ENCODE peak calls at places on chromosomes 7 and 10, in four cellular contexts. H is suprapubic skin, K is breast epithelium, F is prostate gland. X is an unnamed sample.

GRCh38 chr10:43120948-43121290 is 17.3 kb upstream of the CSGALNACT2 start:
- DNase-seq in H (no peak), K (no peak), F (no peak), X (peak)

GRCh38 chr7:33753881-33754525 is 151.3 kb upstream of the BMPER start:
- DNase-seq in H (no peak), K (no peak), F (no peak), X (no peak)

GRCh38 chr10:131670341-131670740 is 230.5 kb upstream of the PPP2R2D start:
- DNase-seq in H (no peak), K (no peak), F (no peak), X (no peak)

GRCh38 chr10:66215921-66216320 is 709.9 kb upstream of the LRRTM3 start:
- DNase-seq in H (no peak), K (no peak), F (no peak), X (no peak)

GRCh38 chr7:136526408-136527105 is 341.9 kb upstream of the CHRM2 start:
- DNase-seq in H (no peak), K (no peak), F (no peak), X (no peak)

GRCh38 chr7:81594767-81595166 is 175.1 kb downstream of the HGF start:
- DNase-seq in H (no peak), K (no peak), F (no peak), X (no peak)

GRCh38 chr7:149727053-149727452 is 46.3 kb downstream of the ZNF467 start:
- DNase-seq in H (no peak), K (no peak), F (peak), X (no peak)

GRCh38 chr10:97475936-97476594 is 22.2 kb downstream of the MMS19 start:
- DNase-seq in H (no peak), K (no peak), F (no peak), X (no peak)

GRCh38 chr7:143477501-143478150 is at the start of gene TAS2R41:
- DNase-seq in H (no peak), K (no peak), F (no peak), X (peak)

GRCh38 chr10:91652364-91652763 is 19.5 kb upstream of the PPP1R3C start:
- DNase-seq in H (no peak), K (no peak), F (no peak), X (no peak)

GRCh38 chr7:151460474-151460855 is 20.5 kb upstream of the CRYGN start:
- DNase-seq in H (no peak), K (no peak), F (no peak), X (no peak)

GRCh38 chr10:89206402-89207180 is 526 bp downstream of the CH25H start:
- DNase-seq in H (peak), K (peak), F (peak), X (peak)

GRCh38 chr10:25071227-25071626 is 54.8 kb downstream of the THNSL1 start:
- DNase-seq in H (no peak), K (no peak), F (no peak), X (no peak)

DNA sequence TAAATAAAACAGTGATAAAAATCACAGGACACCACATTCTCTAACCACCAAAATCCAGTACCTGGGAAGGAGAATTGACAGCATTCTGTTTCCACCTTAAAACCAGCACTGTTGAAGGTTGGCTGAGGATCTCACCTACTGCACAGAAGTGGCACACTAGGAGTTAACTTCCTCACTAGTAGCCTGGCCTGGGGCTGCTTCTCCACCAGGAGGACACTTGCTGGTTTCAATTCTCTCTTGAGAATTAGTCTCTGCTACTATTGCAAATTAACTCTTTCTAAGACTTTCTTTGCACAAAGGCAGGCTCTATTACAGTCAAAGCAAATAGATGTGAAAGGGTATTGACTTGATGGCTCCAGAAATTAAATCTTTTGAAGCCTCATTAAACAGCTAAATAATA is 2.3 kb upstream of the CTTNBP2 start:
- DNase-seq in H (no peak), K (no peak), F (no peak), X (no peak)
- TF ChIP-seq CTCF in H (no peak), K (peak), F (no peak), X (no peak)

GRCh38 chr10:102118867-102119266 is 1.3 kb downstream of the LDB1 start:
- DNase-seq in H (no peak), K (no peak), F (peak), X (peak)

GRCh38 chr10:102120987-102121738 is 995 bp upstream of the LDB1 start:
- DNase-seq in H (no peak), K (no peak), F (peak), X (peak)

GRCh38 chr10:102119417-102120141 is 589 bp downstream of the LDB1 start:
- DNase-seq in H (peak), K (peak), F (peak), X (peak)

GRCh38 chr10:102121739-102122372 is 1.7 kb upstream of the LDB1 start:
- DNase-seq in H (no peak), K (no peak), F (no peak), X (peak)

DNA sequence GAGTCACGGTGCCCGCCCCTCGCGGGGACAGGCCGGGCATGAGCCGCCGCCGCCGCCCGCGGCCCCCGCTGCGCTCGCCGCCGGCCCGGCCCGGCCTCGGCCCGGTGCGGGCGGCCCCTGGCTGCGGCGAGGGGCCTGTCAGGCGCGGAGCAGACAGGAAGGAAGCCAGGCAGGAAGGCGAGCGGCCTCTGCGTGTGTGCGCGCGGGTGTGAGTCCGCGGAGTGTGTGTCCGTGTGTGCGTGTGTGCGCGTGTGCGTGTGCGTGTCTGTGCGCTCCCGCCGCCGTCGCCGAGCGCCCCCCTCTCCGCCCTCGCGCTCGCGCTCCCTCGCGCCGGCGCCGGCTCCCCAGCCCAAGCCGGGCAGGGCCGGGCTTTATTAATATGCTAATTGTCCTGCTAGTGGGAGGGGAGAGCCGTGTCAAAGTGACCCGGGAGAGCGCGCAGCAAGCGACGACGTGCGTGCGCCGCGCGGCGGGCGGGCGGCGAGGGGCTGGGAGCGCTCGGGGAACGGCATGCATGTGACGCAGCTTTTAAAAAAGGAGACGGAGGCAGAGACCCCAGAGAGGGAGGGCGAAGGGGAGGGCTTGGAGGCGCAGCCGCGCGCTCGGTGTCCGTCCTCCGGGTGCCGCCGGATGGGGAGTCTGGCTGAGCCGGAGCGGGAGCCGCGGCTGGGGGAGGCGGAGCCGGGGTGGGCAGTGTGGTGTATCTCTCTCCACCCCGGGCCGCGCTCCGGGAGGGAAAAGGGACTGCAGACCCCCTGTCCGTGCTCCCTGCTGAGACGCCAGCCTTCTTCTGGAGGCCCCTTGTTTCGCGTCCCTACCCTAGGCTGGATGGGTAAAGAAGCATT is at the start of gene LDB1:
- DNase-seq in H (peak), K (peak), F (peak), X (peak)
- TF ChIP-seq POLR2AphosphoS5 in H (peak), K (peak), F (peak), X (peak)

DNA sequence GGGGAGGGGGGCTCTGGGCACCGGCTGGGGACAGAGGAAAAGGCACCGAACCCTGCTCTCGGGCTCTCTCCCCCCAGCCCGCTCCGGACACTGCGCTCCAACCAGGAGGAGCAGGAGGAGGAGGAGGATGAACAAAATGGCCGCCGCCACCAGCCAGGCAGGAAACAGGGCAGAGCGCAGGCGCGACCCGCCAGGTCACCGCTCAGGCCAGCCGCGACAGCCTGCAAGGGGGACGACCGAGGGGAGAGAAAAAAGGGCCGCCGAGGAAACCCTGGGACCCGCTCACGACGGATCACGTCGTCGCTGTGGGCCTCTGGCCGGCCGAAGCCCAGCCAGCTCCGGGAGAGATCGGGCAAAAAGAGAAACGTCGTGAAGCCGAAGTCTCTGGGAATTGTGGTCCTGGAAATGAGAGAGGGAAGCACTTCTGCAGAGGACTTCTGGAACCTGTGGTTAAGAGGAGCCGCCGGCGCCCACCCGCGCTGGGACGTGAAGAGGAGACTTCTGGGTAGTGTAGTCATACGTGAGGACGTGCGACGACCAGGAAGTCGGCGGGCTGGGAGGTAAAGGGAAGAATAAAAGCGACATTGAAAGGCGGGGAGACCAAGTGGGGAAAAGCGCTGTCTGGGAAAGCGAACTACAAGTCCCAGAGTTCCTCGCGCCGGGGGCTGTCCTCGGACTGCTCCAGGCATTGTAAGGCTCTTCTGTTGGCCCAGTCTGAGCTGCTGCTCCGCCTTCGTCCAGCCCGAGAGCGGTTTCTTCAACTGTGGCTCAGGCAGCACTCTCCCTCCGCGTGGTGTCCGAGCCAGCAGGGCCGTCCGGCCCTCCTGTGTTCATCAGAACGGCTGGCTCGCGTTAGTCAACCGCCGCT is at the start of gene TIAL1:
- DNase-seq in H (peak), K (peak), F (peak), X (peak)
- TF ChIP-seq POLR2A in H (no peak), K (peak), F (peak), X (peak)

GRCh38 chr10:7625836-7626235 is 40.9 kb downstream of the ITIH5 start:
- DNase-seq in H (no peak), K (no peak), F (no peak), X (peak)

GRCh38 chr10:7626283-7626682 is 40.5 kb downstream of the ITIH5 start:
- DNase-seq in H (no peak), K (no peak), F (no peak), X (no peak)

GRCh38 chr10:7625009-7625408 is 41.8 kb downstream of the ITIH5 start:
- DNase-seq in H (no peak), K (no peak), F (no peak), X (no peak)

GRCh38 chr10:7622969-7623368 is 43.8 kb downstream of the ITIH5 start:
- DNase-seq in H (no peak), K (no peak), F (no peak), X (no peak)
- TF ChIP-seq CTCF in H (no peak), K (no peak), F (peak), X (no peak)

X was measured in transverse colon.